ENCODE peak calls at places on chromosome 3, in nine cellular contexts. H is nucleus accumbens; Z is fibroblast of the conjunctiva; Q is AG09309; A is stimulated activated naive B cell treated with anti-CD40 and anti-IgM and Interleukin-4, amounts not matched to agents 10 μg/mL and 1 μg/mL and 100 μg/mL, for 72 hours; T is left lung; C is stimulated activated naive CD8-positive, alpha-beta T cell treated with anti-CD3 and anti-CD28 coated beads, Interleukin-15, amount 100 ng/mL, for 72 hours; O is cardiac septum; V is GM19239. M is an unnamed sample.

GRCh38 chr3:126438746-126439145 is 36.9 kb downstream of the ZXDC start:
- DNase-seq in H (no peak), Z (no peak), Q (no peak), A (no peak), T (no peak), C (no peak), O (peak; percentile 53), V (no peak), M (no peak)

GRCh38 chr3:161224786-161225185 is 3.7 kb downstream of the NMD3 start:
- DNase-seq in H (no peak), Z (no peak), Q (no peak), A (no peak), T (no peak), C (no peak), O (no peak), V (no peak), M (no peak)

GRCh38 chr3:23648965-23649328 is 156.8 kb upstream of the UBE2E1 start:
- DNase-seq in H (no peak), Z (no peak), Q (no peak), A (no peak), T (no peak), C (no peak), O (no peak), V (no peak), M (no peak)

GRCh38 chr3:129522953-129523352 is 5.5 kb upstream of the RHO start:
- DNase-seq in H (no peak), Z (no peak), Q (no peak), A (no peak), T (no peak), C (no peak), O (no peak), V (no peak), M (no peak)

GRCh38 chr3:42547401-42547945 is 34.3 kb downstream of the SEC22C start:
- DNase-seq in H (peak; percentile 18), Z (peak; percentile 17), Q (peak; percentile 3), A (peak; percentile 23), T (peak; percentile 68), C (peak; percentile 55), O (peak; percentile 89), V (peak; percentile 57), M (peak; percentile 7)

GRCh38 chr3:174958671-174959328 is 99.7 kb downstream of the NAALADL2 start:
- DNase-seq in H (no peak), Z (no peak), Q (no peak), A (no peak), T (no peak), C (no peak), O (no peak), V (no peak), M (peak; percentile 53)

GRCh38 chr3:27311400-27311799 is 57.8 kb downstream of the NEK10 start:
- DNase-seq in H (no peak), Z (peak; percentile 43), Q (peak; percentile 87), A (no peak), T (no peak), C (no peak), O (no peak), V (no peak), M (peak; percentile 92)

GRCh38 chr3:194064380-194065118 is 71.4 kb upstream of the HES1 start:
- DNase-seq in H (no peak), Z (no peak), Q (no peak), A (no peak), T (no peak), C (no peak), O (no peak), V (no peak), M (no peak)

GRCh38 chr3:197458179-197458707 is 97.5 kb downstream of the BDH1 start:
- DNase-seq in H (no peak), Z (no peak), Q (no peak), A (peak; percentile 5), T (no peak), C (peak; percentile 45), O (no peak), V (peak; percentile 44), M (no peak)

GRCh38 chr3:32508731-32509130 is 6.1 kb upstream of the CMTM6 start:
- DNase-seq in H (no peak), Z (peak; percentile 66), Q (no peak), A (no peak), T (no peak), C (no peak), O (no peak), V (no peak), M (no peak)

GRCh38 chr3:62144482-62144881 is 228.9 kb downstream of the FEZF2 start:
- DNase-seq in H (no peak), Z (no peak), Q (no peak), A (no peak), T (no peak), C (no peak), O (no peak), V (no peak), M (no peak)

GRCh38 chr3:173902401-173902800 is 504.9 kb downstream of the NLGN1 start:
- DNase-seq in H (no peak), Z (no peak), Q (no peak), A (no peak), T (no peak), C (no peak), O (no peak), V (no peak), M (no peak)

GRCh38 chr3:122944671-122945151 is 82.9 kb downstream of the SEMA5B start:
- DNase-seq in H (no peak), Z (no peak), Q (peak; percentile 29), A (no peak), T (no peak), C (no peak), O (no peak), V (no peak), M (no peak)

GRCh38 chr3:72535789-72536188 is 312.5 kb downstream of the SHQ1 start:
- DNase-seq in H (no peak), Z (no peak), Q (no peak), A (no peak), T (no peak), C (no peak), O (no peak), V (no peak), M (no peak)

GRCh38 chr3:177460100-177460499 is 262.8 kb upstream of the TBL1XR1 start:
- DNase-seq in H (no peak), Z (no peak), Q (no peak), A (no peak), T (no peak), C (no peak), O (no peak), V (no peak), M (no peak)

GRCh38 chr3:194872669-194872977 is 186.9 kb downstream of the FAM43A start:
- DNase-seq in H (no peak), Z (no peak), Q (no peak), A (no peak), T (no peak), C (no peak), O (no peak), V (no peak), M (peak; percentile 69)

GRCh38 chr3:71066849-71067261 is 516.7 kb downstream of the FOXP1 start:
- DNase-seq in H (no peak), Z (no peak), Q (no peak), A (peak; percentile 43), T (no peak), C (peak; percentile 61), O (no peak), V (no peak), M (peak; percentile 26)

GRCh38 chr3:110165344-110165743 is 828.0 kb upstream of the DPPA4 start:
- DNase-seq in H (no peak), Z (no peak), Q (no peak), A (no peak), T (no peak), C (no peak), O (no peak), V (no peak), M (no peak)

GRCh38 chr3:64685800-64686445 is 1.9 kb downstream of the ADAMTS9 start:
- DNase-seq in H (no peak), Z (peak; percentile 83), Q (peak; percentile 67), A (no peak), T (peak; percentile 92), C (no peak), O (peak; percentile 95), V (no peak), M (peak; percentile 66)

GRCh38 chr3:120429921-120430361 is 20.9 kb downstream of the FSTL1 start:
- DNase-seq in H (no peak), Z (no peak), Q (peak; percentile 78), A (no peak), T (no peak), C (no peak), O (no peak), V (no peak), M (peak; percentile 90)

GRCh38 chr3:29346828-29347227 is 66.0 kb downstream of the RBMS3 start:
- DNase-seq in H (no peak), Z (peak; percentile 49), Q (peak; percentile 75), A (no peak), T (no peak), C (no peak), O (no peak), V (no peak), M (peak; percentile 80)

GRCh38 chr3:140198242-140198641 is 263.3 kb downstream of the CLSTN2 start:
- DNase-seq in H (peak; percentile 7), Z (no peak), Q (no peak), A (no peak), T (no peak), C (no peak), O (no peak), V (no peak), M (no peak)

GRCh38 chr3:62134061-62134496 is 239.3 kb downstream of the FEZF2 start:
- DNase-seq in H (no peak), Z (no peak), Q (no peak), A (no peak), T (peak; percentile 37), C (no peak), O (no peak), V (no peak), M (no peak)

GRCh38 chr3:51343918-51344687 is 41.0 kb upstream of the MANF start:
- DNase-seq in H (no peak), Z (peak; percentile 68), Q (peak; percentile 45), A (no peak), T (peak; percentile 40), C (no peak), O (no peak), V (no peak), M (peak; percentile 49)

GRCh38 chr3:162165346-162165745 is 668.7 kb downstream of the OTOL1 start:
- DNase-seq in H (no peak), Z (no peak), Q (no peak), A (no peak), T (no peak), C (no peak), O (no peak), V (no peak), M (no peak)

GRCh38 chr3:188067932-188068331 is 86.0 kb upstream of the LPP start:
- DNase-seq in H (no peak), Z (no peak), Q (peak; percentile 33), A (no peak), T (no peak), C (no peak), O (no peak), V (no peak), M (peak; percentile 47)

GRCh38 chr3:21573291-21573690 is 177.7 kb downstream of the ZNF385D start:
- DNase-seq in H (no peak), Z (no peak), Q (no peak), A (no peak), T (no peak), C (no peak), O (no peak), V (no peak), M (no peak)

GRCh38 chr3:119898478-119899177 is 116.7 kb downstream of the NR1I2 start:
- DNase-seq in H (no peak), Z (no peak), Q (no peak), A (no peak), T (no peak), C (no peak), O (no peak), V (no peak), M (peak; percentile 42)

GRCh38 chr3:28018925-28019718 is 222.3 kb upstream of the CMC1 start:
- DNase-seq in H (no peak), Z (no peak), Q (no peak), A (no peak), T (no peak), C (no peak), O (no peak), V (no peak), M (no peak)

GRCh38 chr3:77605865-77606264 is 566.0 kb downstream of the ROBO2 start:
- DNase-seq in H (no peak), Z (no peak), Q (no peak), A (no peak), T (no peak), C (no peak), O (no peak), V (no peak), M (no peak)

GRCh38 chr3:161927131-161927530 is 430.5 kb downstream of the OTOL1 start:
- DNase-seq in H (no peak), Z (peak; percentile 26), Q (no peak), A (no peak), T (no peak), C (no peak), O (no peak), V (no peak), M (no peak)